ENCODE peak calls at places on chromosomes 7 and 10, in six cellular contexts. One of them, this sample, is unnamed.

GRCh38 chr7:25964483-25964961 is 187.5 kb upstream of the NFE2L3 start:
- DNase-seq in OCI-LY7: peak; percentile 79
- DNase-seq in heart left ventricle: no peak
- DNase-seq in mammary epithelial cell: no peak
- DNase-seq in fibroblast of mammary gland: no peak
- DNase-seq in omental fat pad: no peak
- DNase-seq in this sample: no peak

GRCh38 chr7:151086802-151087246 is 549 bp downstream of the AGAP3 start:
- DNase-seq in OCI-LY7: no peak
- DNase-seq in heart left ventricle: no peak
- DNase-seq in mammary epithelial cell: peak; percentile 35
- DNase-seq in fibroblast of mammary gland: peak; percentile 46
- DNase-seq in omental fat pad: no peak
- DNase-seq in this sample: no peak

GRCh38 chr7:70271617-70272081 is 673.4 kb downstream of the AUTS2 start:
- DNase-seq in OCI-LY7: no peak
- DNase-seq in heart left ventricle: no peak
- DNase-seq in mammary epithelial cell: no peak
- DNase-seq in fibroblast of mammary gland: peak; percentile 68
- DNase-seq in omental fat pad: no peak
- DNase-seq in this sample: no peak

GRCh38 chr7:102064361-102065025 is 222.2 kb upstream of the SH2B2 start:
- DNase-seq in OCI-LY7: no peak
- DNase-seq in heart left ventricle: peak; percentile 71
- DNase-seq in mammary epithelial cell: peak; percentile 64
- DNase-seq in fibroblast of mammary gland: no peak
- DNase-seq in omental fat pad: no peak
- DNase-seq in this sample: no peak

GRCh38 chr7:142811154-142811737 is 40.5 kb downstream of the PRSS2 start:
- DNase-seq in OCI-LY7: peak; percentile 85
- DNase-seq in heart left ventricle: no peak
- DNase-seq in mammary epithelial cell: peak; percentile 31
- DNase-seq in fibroblast of mammary gland: peak; percentile 65
- DNase-seq in omental fat pad: no peak
- DNase-seq in this sample: no peak

GRCh38 chr7:23546897-23547572 is 15.3 kb upstream of the TRA2A start:
- DNase-seq in OCI-LY7: peak; percentile 89
- DNase-seq in heart left ventricle: peak; percentile 65
- DNase-seq in mammary epithelial cell: peak; percentile 79
- DNase-seq in fibroblast of mammary gland: peak; percentile 91
- DNase-seq in omental fat pad: peak; percentile 59
- DNase-seq in this sample: peak; percentile 62

GRCh38 chr7:96800824-96801223 is 91.2 kb upstream of the SEM1 start:
- DNase-seq in OCI-LY7: no peak
- DNase-seq in heart left ventricle: no peak
- DNase-seq in mammary epithelial cell: peak; percentile 62
- DNase-seq in fibroblast of mammary gland: no peak
- DNase-seq in omental fat pad: no peak
- DNase-seq in this sample: no peak

GRCh38 chr7:2663960-2664359 is 24.0 kb upstream of the AMZ1 start:
- DNase-seq in OCI-LY7: no peak
- DNase-seq in heart left ventricle: no peak
- DNase-seq in mammary epithelial cell: no peak
- DNase-seq in fibroblast of mammary gland: no peak
- DNase-seq in omental fat pad: no peak
- DNase-seq in this sample: no peak

GRCh38 chr10:35379226-35380137 is 43.2 kb downstream of the CCNY start:
- DNase-seq in OCI-LY7: peak; percentile 93
- DNase-seq in heart left ventricle: peak; percentile 66
- DNase-seq in mammary epithelial cell: no peak
- DNase-seq in fibroblast of mammary gland: peak; percentile 86
- DNase-seq in omental fat pad: no peak
- DNase-seq in this sample: no peak

GRCh38 chr10:84108797-84109196 is 30.5 kb upstream of the GHITM start:
- DNase-seq in OCI-LY7: no peak
- DNase-seq in heart left ventricle: no peak
- DNase-seq in mammary epithelial cell: no peak
- DNase-seq in fibroblast of mammary gland: no peak
- DNase-seq in omental fat pad: no peak
- DNase-seq in this sample: no peak

GRCh38 chr10:25682203-25682950 is 251.7 kb upstream of the MYO3A start:
- DNase-seq in OCI-LY7: no peak
- DNase-seq in heart left ventricle: peak; percentile 36
- DNase-seq in mammary epithelial cell: peak; percentile 2
- DNase-seq in fibroblast of mammary gland: peak; percentile 1
- DNase-seq in omental fat pad: no peak
- DNase-seq in this sample: no peak

GRCh38 chr7:118185163-118185860 is 1.3 kb downstream of the LSM8 start:
- DNase-seq in OCI-LY7: peak; percentile 19
- DNase-seq in heart left ventricle: no peak
- DNase-seq in mammary epithelial cell: no peak
- DNase-seq in fibroblast of mammary gland: peak; percentile 45
- DNase-seq in omental fat pad: no peak
- DNase-seq in this sample: peak; percentile 22

GRCh38 chr10:2714597-2714996 is 352.8 kb upstream of the PFKP start:
- DNase-seq in OCI-LY7: no peak
- DNase-seq in heart left ventricle: no peak
- DNase-seq in mammary epithelial cell: no peak
- DNase-seq in fibroblast of mammary gland: no peak
- DNase-seq in omental fat pad: no peak
- DNase-seq in this sample: no peak

GRCh38 chr7:55464422-55464821 is 99.3 kb downstream of the LANCL2 start:
- DNase-seq in OCI-LY7: no peak
- DNase-seq in heart left ventricle: no peak
- DNase-seq in mammary epithelial cell: no peak
- DNase-seq in fibroblast of mammary gland: no peak
- DNase-seq in omental fat pad: no peak
- DNase-seq in this sample: no peak

GRCh38 chr7:90723233-90723632 is 127.1 kb downstream of the CDK14 start:
- DNase-seq in OCI-LY7: peak; percentile 53
- DNase-seq in heart left ventricle: no peak
- DNase-seq in mammary epithelial cell: peak; percentile 5
- DNase-seq in fibroblast of mammary gland: no peak
- DNase-seq in omental fat pad: no peak
- DNase-seq in this sample: no peak

GRCh38 chr7:128427289-128427891 is 17.6 kb upstream of the IMPDH1 start:
- DNase-seq in OCI-LY7: peak; percentile 70
- DNase-seq in heart left ventricle: no peak
- DNase-seq in mammary epithelial cell: peak; percentile 37
- DNase-seq in fibroblast of mammary gland: peak; percentile 69
- DNase-seq in omental fat pad: no peak
- DNase-seq in this sample: no peak

GRCh38 chr7:14717711-14718304 is 184.7 kb downstream of the DGKB start:
- DNase-seq in OCI-LY7: no peak
- DNase-seq in heart left ventricle: no peak
- DNase-seq in mammary epithelial cell: no peak
- DNase-seq in fibroblast of mammary gland: peak; percentile 40
- DNase-seq in omental fat pad: no peak
- DNase-seq in this sample: no peak
- TF ChIP-seq CTCF in OCI-LY7: peak; percentile 67
- TF ChIP-seq CTCF in heart left ventricle: peak; percentile 44
- TF ChIP-seq CTCF in mammary epithelial cell: peak; percentile 37
- TF ChIP-seq CTCF in fibroblast of mammary gland: peak; percentile 54
- TF ChIP-seq CTCF in omental fat pad: no peak
- TF ChIP-seq CTCF in this sample: peak; percentile 44

GRCh38 chr10:59585046-59585700 is 124.5 kb downstream of the SLC16A9 start:
- DNase-seq in OCI-LY7: no peak
- DNase-seq in heart left ventricle: no peak
- DNase-seq in mammary epithelial cell: peak; percentile 47
- DNase-seq in fibroblast of mammary gland: peak; percentile 26
- DNase-seq in omental fat pad: no peak
- DNase-seq in this sample: no peak

GRCh38 chr10:59578741-59579140 is 130.9 kb downstream of the SLC16A9 start:
- DNase-seq in OCI-LY7: no peak
- DNase-seq in heart left ventricle: no peak
- DNase-seq in mammary epithelial cell: no peak
- DNase-seq in fibroblast of mammary gland: no peak
- DNase-seq in omental fat pad: no peak
- DNase-seq in this sample: no peak

GRCh38 chr10:59580257-59580863 is 129.3 kb downstream of the SLC16A9 start:
- DNase-seq in OCI-LY7: no peak
- DNase-seq in heart left ventricle: no peak
- DNase-seq in mammary epithelial cell: no peak
- DNase-seq in fibroblast of mammary gland: peak; percentile 65
- DNase-seq in omental fat pad: no peak
- DNase-seq in this sample: no peak

GRCh38 chr10:59582779-59583178 is 126.9 kb downstream of the SLC16A9 start:
- DNase-seq in OCI-LY7: no peak
- DNase-seq in heart left ventricle: no peak
- DNase-seq in mammary epithelial cell: no peak
- DNase-seq in fibroblast of mammary gland: no peak
- DNase-seq in omental fat pad: no peak
- DNase-seq in this sample: no peak

GRCh38 chr10:59582058-59582457 is 127.6 kb downstream of the SLC16A9 start:
- DNase-seq in OCI-LY7: no peak
- DNase-seq in heart left ventricle: no peak
- DNase-seq in mammary epithelial cell: no peak
- DNase-seq in fibroblast of mammary gland: no peak
- DNase-seq in omental fat pad: no peak
- DNase-seq in this sample: no peak
- TF ChIP-seq CTCF in OCI-LY7: no peak
- TF ChIP-seq CTCF in heart left ventricle: no peak
- TF ChIP-seq CTCF in mammary epithelial cell: no peak
- TF ChIP-seq CTCF in fibroblast of mammary gland: no peak
- TF ChIP-seq CTCF in omental fat pad: no peak
- TF ChIP-seq CTCF in this sample: no peak

DNA sequence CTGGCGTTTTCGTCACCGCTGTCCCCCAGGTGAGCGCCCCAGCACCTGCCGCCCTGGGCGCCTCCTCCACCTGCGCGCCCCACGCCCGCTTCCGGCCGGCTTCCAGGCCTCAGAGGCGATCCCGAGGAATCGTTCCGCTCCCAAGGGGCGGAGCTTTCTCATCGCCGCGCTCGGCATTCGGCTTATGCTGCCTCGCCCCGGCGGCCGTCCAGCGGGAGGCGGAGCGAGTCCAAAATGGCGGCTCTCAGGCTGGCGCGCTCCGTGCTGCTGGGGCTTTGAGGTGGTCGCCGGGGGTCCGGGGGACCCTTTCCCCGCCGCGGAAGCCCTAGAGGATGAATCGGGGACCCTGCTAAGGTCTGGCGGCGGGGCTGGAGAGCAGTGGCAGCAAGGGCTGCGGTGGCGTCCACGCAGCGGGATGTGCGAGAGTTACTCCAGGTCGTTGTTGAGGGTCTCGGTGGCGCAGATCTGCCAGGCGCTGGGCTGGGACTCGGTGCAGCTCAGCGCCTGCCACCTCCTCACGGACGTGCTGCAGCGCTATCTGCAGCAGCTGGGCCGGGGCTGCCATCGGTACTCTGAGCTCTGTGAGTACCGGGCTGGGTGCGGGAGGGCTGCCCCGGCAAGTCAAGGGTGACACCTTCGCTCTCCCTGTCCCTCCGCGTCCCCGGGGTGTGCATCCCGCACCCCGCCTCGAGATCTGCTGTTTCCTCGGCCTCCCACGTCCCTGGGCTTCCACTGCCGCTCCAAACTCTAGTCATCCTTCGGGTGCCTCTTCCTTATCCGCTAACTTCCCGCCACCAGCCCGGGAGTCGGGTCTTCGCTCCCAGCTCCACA is at the start of gene TAF3:
- DNase-seq in OCI-LY7: peak; percentile 96
- DNase-seq in heart left ventricle: peak; percentile 92
- DNase-seq in mammary epithelial cell: peak; percentile 88
- DNase-seq in fibroblast of mammary gland: peak; percentile 80
- DNase-seq in omental fat pad: peak; percentile 69
- DNase-seq in this sample: no peak
- TF ChIP-seq CTCF in OCI-LY7: no peak
- TF ChIP-seq CTCF in heart left ventricle: no peak
- TF ChIP-seq CTCF in mammary epithelial cell: no peak
- TF ChIP-seq CTCF in fibroblast of mammary gland: no peak
- TF ChIP-seq CTCF in omental fat pad: no peak
- TF ChIP-seq CTCF in this sample: no peak

GRCh38 chr10:127974911-127975310 is 68.0 kb downstream of the PTPRE start:
- DNase-seq in OCI-LY7: no peak
- DNase-seq in heart left ventricle: no peak
- DNase-seq in mammary epithelial cell: no peak
- DNase-seq in fibroblast of mammary gland: no peak
- DNase-seq in omental fat pad: no peak
- DNase-seq in this sample: no peak

GRCh38 chr10:127972958-127973357 is 66.1 kb downstream of the PTPRE start:
- DNase-seq in OCI-LY7: no peak
- DNase-seq in heart left ventricle: no peak
- DNase-seq in mammary epithelial cell: no peak
- DNase-seq in fibroblast of mammary gland: no peak
- DNase-seq in omental fat pad: no peak
- DNase-seq in this sample: no peak

GRCh38 chr10:127971973-127972615 is 65.2 kb downstream of the PTPRE start:
- DNase-seq in OCI-LY7: no peak
- DNase-seq in heart left ventricle: no peak
- DNase-seq in mammary epithelial cell: no peak
- DNase-seq in fibroblast of mammary gland: no peak
- DNase-seq in omental fat pad: no peak
- DNase-seq in this sample: no peak

GRCh38 chr10:127976286-127976685 is 69.4 kb downstream of the PTPRE start:
- DNase-seq in OCI-LY7: no peak
- DNase-seq in heart left ventricle: no peak
- DNase-seq in mammary epithelial cell: no peak
- DNase-seq in fibroblast of mammary gland: peak; percentile 20
- DNase-seq in omental fat pad: no peak
- DNase-seq in this sample: no peak

GRCh38 chr10:127973810-127974311 is 67.0 kb downstream of the PTPRE start:
- DNase-seq in OCI-LY7: no peak
- DNase-seq in heart left ventricle: no peak
- DNase-seq in mammary epithelial cell: no peak
- DNase-seq in fibroblast of mammary gland: no peak
- DNase-seq in omental fat pad: no peak
- DNase-seq in this sample: no peak
- TF ChIP-seq CTCF in OCI-LY7: peak; percentile 16
- TF ChIP-seq CTCF in heart left ventricle: no peak
- TF ChIP-seq CTCF in mammary epithelial cell: no peak
- TF ChIP-seq CTCF in fibroblast of mammary gland: no peak
- TF ChIP-seq CTCF in omental fat pad: no peak
- TF ChIP-seq CTCF in this sample: no peak

GRCh38 chr10:110016037-110016436 is 8.3 kb downstream of the ADD3 start:
- DNase-seq in OCI-LY7: peak; percentile 35
- DNase-seq in heart left ventricle: no peak
- DNase-seq in mammary epithelial cell: no peak
- DNase-seq in fibroblast of mammary gland: peak; percentile 42
- DNase-seq in omental fat pad: no peak
- DNase-seq in this sample: no peak
- TF ChIP-seq CTCF in OCI-LY7: peak; percentile 68
- TF ChIP-seq CTCF in heart left ventricle: no peak
- TF ChIP-seq CTCF in mammary epithelial cell: no peak
- TF ChIP-seq CTCF in fibroblast of mammary gland: peak; percentile 33
- TF ChIP-seq CTCF in omental fat pad: no peak
- TF ChIP-seq CTCF in this sample: no peak